ENCODE peak calls at places on chromosomes 12 and 14, in six cellular contexts. N is stomach, E is upper lobe of left lung, H is K562, U is suprapubic skin, Q is sigmoid colon. O is an unnamed sample.

GRCh38 chr12:50112456-50113218 is 601 bp downstream of the COX14 start:
- DNase-seq in N (peak), E (no peak), H (peak), U (no peak), Q (no peak), O (no peak)

GRCh38 chr12:5487971-5488955 is 56.4 kb downstream of the NTF3 start:
- DNase-seq in N (no peak), E (no peak), H (no peak), U (no peak), Q (no peak), O (no peak)

GRCh38 chr14:99860219-99860618 is 67.0 kb downstream of the EML1 start:
- DNase-seq in N (no peak), E (no peak), H (no peak), U (no peak), Q (no peak), O (no peak)

GRCh38 chr14:78319826-78320635 is 149.9 kb downstream of the NRXN3 start:
- DNase-seq in N (no peak), E (no peak), H (peak), U (no peak), Q (no peak), O (no peak)

GRCh38 chr14:74712499-74713394 is at the start of the genes AREL1 and FCF1:
- DNase-seq in N (peak), E (peak), H (peak), U (peak), Q (peak), O (peak)

GRCh38 chr12:95740751-95741150 is 49.8 kb downstream of the NTN4 start:
- DNase-seq in N (no peak), E (no peak), H (no peak), U (no peak), Q (no peak), O (no peak)

GRCh38 chr14:68653754-68654153 is 139.1 kb downstream of the ZFP36L1 start:
- DNase-seq in N (no peak), E (no peak), H (no peak), U (no peak), Q (no peak), O (no peak)

GRCh38 chr14:44620106-44621019 is 113.3 kb upstream of the FSCB start:
- DNase-seq in N (no peak), E (no peak), H (no peak), U (no peak), Q (no peak), O (no peak)

GRCh38 chr12:47811581-47812484 is 7.9 kb downstream of the HDAC7 start:
- DNase-seq in N (no peak), E (peak), H (no peak), U (no peak), Q (peak), O (peak)

GRCh38 chr12:4148418-4149056 is 125.0 kb upstream of the CCND2 start:
- DNase-seq in N (peak), E (peak), H (no peak), U (no peak), Q (peak), O (peak)

GRCh38 chr12:123532021-123532420 is 1.5 kb downstream of the RILPL1 start:
- DNase-seq in N (no peak), E (no peak), H (peak), U (no peak), Q (no peak), O (peak)

GRCh38 chr12:49698619-49699545 is 8.3 kb downstream of the FMNL3 start:
- DNase-seq in N (no peak), E (no peak), H (peak), U (no peak), Q (peak), O (peak)

GRCh38 chr12:128783129-128783574 is 40.6 kb downstream of the SLC15A4 start:
- DNase-seq in N (no peak), E (no peak), H (no peak), U (no peak), Q (peak), O (no peak)

GRCh38 chr14:85060116-85060515 is 469.8 kb upstream of the FLRT2 start:
- DNase-seq in N (no peak), E (no peak), H (no peak), U (no peak), Q (no peak), O (no peak)

GRCh38 chr14:31945074-31945613 is 132.0 kb upstream of the ARHGAP5 start:
- DNase-seq in N (no peak), E (no peak), H (peak), U (no peak), Q (no peak), O (peak)

GRCh38 chr14:63555572-63555971 is 12.4 kb upstream of the PPP2R5E start:
- DNase-seq in N (no peak), E (no peak), H (no peak), U (no peak), Q (no peak), O (no peak)

GRCh38 chr12:110563702-110564470 is 19.2 kb downstream of the PPTC7 start:
- DNase-seq in N (no peak), E (no peak), H (no peak), U (no peak), Q (no peak), O (no peak)

GRCh38 chr12:53995311-53996187 is 4.4 kb upstream of the HOXC9 start:
- DNase-seq in N (peak), E (peak), H (peak), U (peak), Q (no peak), O (no peak)

GRCh38 chr12:75560167-75560566 is 48.8 kb upstream of the KRR1 start:
- DNase-seq in N (no peak), E (no peak), H (no peak), U (no peak), Q (no peak), O (no peak)

GRCh38 chr14:28321475-28322244 is 444.9 kb upstream of the FOXG1 start:
- DNase-seq in N (no peak), E (no peak), H (no peak), U (no peak), Q (no peak), O (no peak)

GRCh38 chr14:22375321-22375930 is 213.6 kb downstream of the DAD1 start:
- DNase-seq in N (no peak), E (no peak), H (peak), U (no peak), Q (no peak), O (no peak)

GRCh38 chr14:96261053-96261452 is 5.0 kb downstream of the BDKRB1 start:
- DNase-seq in N (no peak), E (no peak), H (no peak), U (no peak), Q (no peak), O (no peak)

GRCh38 chr14:76525106-76525825 is 149.3 kb downstream of the ESRRB start:
- DNase-seq in N (no peak), E (no peak), H (no peak), U (no peak), Q (no peak), O (no peak)

GRCh38 chr12:112116232-112117060 is 7.9 kb upstream of the NAA25 start:
- DNase-seq in N (peak), E (no peak), H (peak), U (peak), Q (peak), O (peak)

GRCh38 chr12:71504471-71504852 is 64.9 kb downstream of the LGR5 start:
- DNase-seq in N (no peak), E (no peak), H (no peak), U (peak), Q (no peak), O (no peak)

GRCh38 chr12:13534645-13535398 is 338.3 kb downstream of the EMP1 start:
- DNase-seq in N (peak), E (no peak), H (peak), U (peak), Q (peak), O (peak)

GRCh38 chr12:109722022-109722752 is 8.6 kb downstream of the FAM222A start:
- DNase-seq in N (no peak), E (no peak), H (no peak), U (no peak), Q (no peak), O (no peak)

GRCh38 chr14:72315720-72316119 is 383.5 kb downstream of the RGS6 start:
- DNase-seq in N (no peak), E (no peak), H (no peak), U (no peak), Q (no peak), O (no peak)

GRCh38 chr12:47904647-47905312 is at the start of gene VDR:
- DNase-seq in N (peak), E (peak), H (peak), U (peak), Q (peak), O (peak)

GRCh38 chr14:59362533-59362932 is 102.6 kb downstream of the GPR135 start:
- DNase-seq in N (no peak), E (no peak), H (no peak), U (no peak), Q (no peak), O (no peak)

GRCh38 chr14:99654235-99655000 is 9.5 kb downstream of the HHIPL1 start:
- DNase-seq in N (peak), E (no peak), H (peak), U (no peak), Q (peak), O (peak)

GRCh38 chr14:59543873-59544272 is 32.7 kb downstream of the CCDC175 start:
- DNase-seq in N (no peak), E (no peak), H (no peak), U (no peak), Q (no peak), O (no peak)

GRCh38 chr12:53060064-53060720 is 10.3 kb downstream of the TNS2 start:
- DNase-seq in N (no peak), E (no peak), H (no peak), U (no peak), Q (no peak), O (no peak)

GRCh38 chr14:104985675-104986486 is at the start of gene CLBA1:
- DNase-seq in N (peak), E (peak), H (peak), U (peak), Q (peak), O (peak)

GRCh38 chr12:118059645-118060275 is 1.2 kb downstream of the WSB2 start:
- DNase-seq in N (no peak), E (no peak), H (no peak), U (no peak), Q (no peak), O (no peak)

GRCh38 chr12:118058227-118058626 is 2.8 kb downstream of the WSB2 start:
- DNase-seq in N (no peak), E (no peak), H (no peak), U (no peak), Q (no peak), O (no peak)

GRCh38 chr12:118060301-118061010 is 523 bp downstream of the WSB2 start:
- DNase-seq in N (peak), E (peak), H (peak), U (peak), Q (peak), O (peak)

GRCh38 chr12:118061011-118061875 is at the start of gene WSB2:
- DNase-seq in N (peak), E (peak), H (peak), U (peak), Q (peak), O (peak)

GRCh38 chr12:118058881-118059644 is 1.9 kb downstream of the WSB2 start:
- DNase-seq in N (no peak), E (no peak), H (no peak), U (no peak), Q (no peak), O (no peak)
- TF ChIP-seq POLR2AphosphoS5 in N (no peak), E (no peak), H (no peak), U (no peak), Q (no peak), O (no peak)

DNA sequence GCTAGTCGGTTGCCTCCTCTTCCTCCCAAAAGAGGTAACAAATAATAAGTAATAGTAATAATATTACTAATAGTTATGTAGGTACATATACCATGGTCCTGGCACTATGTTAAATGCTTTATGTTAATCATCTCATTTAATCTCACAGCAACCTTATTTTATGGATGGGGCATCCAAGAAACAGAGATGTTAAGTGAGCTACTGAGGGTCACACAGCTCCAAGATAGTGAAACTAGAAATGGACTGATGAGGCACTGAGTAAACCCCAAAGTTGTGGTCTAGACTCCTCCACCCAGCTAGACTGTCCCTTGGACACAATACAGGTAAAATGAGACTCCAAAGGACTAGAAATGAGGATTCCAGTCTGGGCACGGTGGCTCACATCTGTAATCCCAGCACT is 15.1 kb downstream of the ZFHX2 start:
- DNase-seq in N (no peak), E (no peak), H (no peak), U (no peak), Q (no peak), O (no peak)
- TF ChIP-seq EP300 in N (no peak), E (no peak), H (no peak), U (no peak), Q (no peak), O (no peak)

DNA sequence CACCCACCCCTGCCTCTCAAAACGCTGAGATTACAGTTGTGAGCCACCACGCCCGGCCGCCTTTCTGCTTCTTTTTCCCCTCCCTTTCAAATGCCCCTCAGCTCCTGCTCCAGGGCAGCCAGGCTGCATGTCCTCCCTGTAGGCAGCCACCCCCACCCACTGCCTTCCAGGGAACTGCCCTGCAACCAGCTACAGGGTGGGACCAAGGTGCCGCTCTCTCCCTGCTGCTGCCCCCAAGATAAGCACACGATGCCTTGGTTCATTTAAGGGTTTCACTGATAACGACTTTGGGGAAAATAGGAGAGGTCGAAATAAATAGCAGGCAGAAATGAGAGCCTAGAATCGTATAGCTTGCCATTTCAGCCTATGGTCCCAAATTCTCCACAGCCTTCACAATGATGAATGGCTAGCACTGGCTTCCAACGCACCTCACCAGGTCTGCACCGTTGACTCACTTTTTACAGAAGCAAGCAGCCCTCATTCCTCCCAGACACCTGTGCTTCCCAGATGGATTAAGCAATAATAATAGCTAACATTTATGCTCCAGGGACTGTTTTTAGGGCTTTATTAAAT is 40.7 kb downstream of the ATG14 start:
- DNase-seq in N (no peak), E (no peak), H (peak), U (no peak), Q (no peak), O (no peak)
- TF ChIP-seq POLR2AphosphoS5 in N (no peak), E (no peak), H (peak), U (no peak), Q (no peak), O (no peak)

DNA sequence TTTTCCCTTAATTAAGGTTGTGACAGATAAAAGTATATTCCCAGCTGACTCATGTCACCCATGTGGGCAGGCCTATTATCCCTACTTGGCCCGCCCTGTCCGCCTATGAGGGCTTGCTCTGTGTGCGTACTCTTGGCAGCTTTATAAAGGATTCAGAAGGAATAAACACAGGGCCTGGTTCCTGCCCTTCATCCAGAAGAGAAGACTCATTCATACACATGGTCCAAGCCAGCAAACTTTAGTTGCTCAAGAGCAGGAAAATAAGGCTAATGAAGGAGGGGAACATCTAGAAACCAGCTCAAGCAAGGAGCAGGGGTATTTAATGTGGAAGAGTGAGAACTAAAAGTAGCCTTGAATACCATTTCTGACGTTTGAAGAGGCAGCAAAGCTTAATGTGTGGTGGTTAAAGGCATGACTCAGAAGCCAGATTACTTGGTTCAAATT is 141.9 kb downstream of the CRADD start:
- DNase-seq in N (peak), E (no peak), H (no peak), U (peak), Q (peak), O (peak)
- TF ChIP-seq EP300 in N (no peak), E (no peak), H (no peak), U (no peak), Q (no peak), O (no peak)